ENCODE peak calls at places on chromosomes 3 and 15, in six cellular contexts. L, D, P, T, J and S are unnamed samples.

GRCh38 chr3:134381836-134382442 is 7.7 kb upstream of the AMOTL2 start:
- DNase-seq in T (no peak), P (peak), J (no peak), D (no peak), L (no peak), S (no peak)

GRCh38 chr3:186207515-186207914 is 98.6 kb upstream of the ETV5 start:
- DNase-seq in D (no peak), P (peak), L (no peak), J (no peak), T (no peak), S (no peak)

GRCh38 chr3:148930785-148931184 is 60.6 kb upstream of the GYG1 start:
- DNase-seq in D (peak), J (no peak), P (peak), L (no peak), T (no peak), S (peak)

GRCh38 chr3:122496529-122496928 is 18.2 kb downstream of the KPNA1 start:
- DNase-seq in P (peak), L (no peak), D (no peak), T (no peak), J (no peak), S (no peak)

GRCh38 chr3:183551930-183552329 is 3.6 kb downstream of the KLHL6 start:
- DNase-seq in P (no peak), T (no peak), L (no peak), J (no peak), D (no peak), S (no peak)

GRCh38 chr3:129282727-129283327 is 4.2 kb downstream of the HMCES start:
- DNase-seq in T (no peak), P (peak), L (peak), J (peak), D (no peak), S (peak)

GRCh38 chr3:153173758-153174516 is 11.9 kb downstream of the RAP2B start:
- DNase-seq in D (no peak), T (no peak), J (no peak), L (no peak), P (peak), S (no peak)

GRCh38 chr15:69973102-69973714 is 124.5 kb downstream of the TLE3 start:
- DNase-seq in T (no peak), L (no peak), J (peak), P (peak), D (peak), S (peak)

GRCh38 chr3:33377931-33378330 is 62.3 kb downstream of the UBP1 start:
- DNase-seq in P (peak), D (peak), T (no peak), J (peak), L (no peak), S (peak)

GRCh38 chr3:27216955-27217552 is 152.1 kb downstream of the NEK10 start:
- DNase-seq in P (peak), J (peak), T (no peak), D (peak), L (no peak), S (peak)

GRCh38 chr3:31232049-31233040 is 300.4 kb upstream of the STT3B start:
- DNase-seq in T (no peak), J (peak), P (peak), D (no peak), L (no peak), S (peak)

GRCh38 chr3:14451844-14452533 is 49.6 kb downstream of the SLC6A6 start:
- DNase-seq in L (no peak), P (peak), D (peak), J (peak), T (no peak), S (peak)

GRCh38 chr3:130582457-130583155 is 65.6 kb downstream of the COL6A6 start:
- DNase-seq in P (no peak), L (peak), T (no peak), D (no peak), J (no peak), S (no peak)

GRCh38 chr15:79527821-79528220 is 95.7 kb downstream of the MINAR1 start:
- DNase-seq in T (no peak), L (no peak), P (no peak), D (no peak), J (no peak), S (no peak)

GRCh38 chr3:78894787-78895186 is 873.0 kb downstream of the ROBO1 start:
- DNase-seq in P (no peak), J (no peak), L (no peak), D (no peak), T (no peak), S (no peak)

GRCh38 chr3:186239321-186239720 is 122.7 kb downstream of the DGKG start:
- DNase-seq in L (no peak), P (peak), T (no peak), D (no peak), J (peak), S (peak)

GRCh38 chr3:177452487-177452886 is 255.2 kb upstream of the TBL1XR1 start:
- DNase-seq in J (peak), L (no peak), D (peak), P (peak), T (no peak), S (peak)

GRCh38 chr3:195260286-195260905 is 10.6 kb downstream of the XXYLT1 start:
- DNase-seq in J (peak), L (peak), D (peak), P (no peak), T (no peak), S (no peak)

GRCh38 chr15:39691229-39691628 is 91.4 kb downstream of the FSIP1 start:
- DNase-seq in J (no peak), T (no peak), L (no peak), P (no peak), D (no peak), S (peak)

GRCh38 chr3:50890688-50891344 is 216.1 kb downstream of the DOCK3 start:
- DNase-seq in D (no peak), P (no peak), T (no peak), J (no peak), L (no peak), S (no peak)

GRCh38 chr3:58835075-58835474 is 168.5 kb upstream of the FAM3D start:
- DNase-seq in P (peak), D (peak), L (no peak), T (no peak), J (peak), S (no peak)

GRCh38 chr3:185401319-185401955 is 38.5 kb downstream of the MAP3K13 start:
- DNase-seq in J (peak), D (peak), T (no peak), P (no peak), L (no peak), S (peak)

GRCh38 chr3:10957976-10958749 is 34.4 kb upstream of the SLC6A1 start:
- DNase-seq in P (no peak), J (no peak), L (no peak), T (no peak), D (no peak), S (no peak)

GRCh38 chr3:121508384-121508783 is 37.4 kb downstream of the POLQ start:
- DNase-seq in J (no peak), P (no peak), T (no peak), L (no peak), D (no peak), S (no peak)

GRCh38 chr3:49279376-49279775 is 2.3 kb upstream of the C3orf62 start:
- DNase-seq in J (peak), T (no peak), L (no peak), D (no peak), P (peak), S (no peak)

GRCh38 chr3:73783811-73784210 is 159.1 kb upstream of the PDZRN3 start:
- DNase-seq in P (no peak), L (no peak), D (no peak), T (no peak), J (no peak), S (no peak)

GRCh38 chr3:83216919-83217594 is 1455.6 kb upstream of the GBE1 start:
- DNase-seq in J (no peak), T (no peak), L (no peak), P (no peak), D (no peak), S (no peak)

GRCh38 chr3:10408680-10409079 is 87.8 kb upstream of the SEC13 start:
- DNase-seq in P (peak), T (no peak), D (peak), L (no peak), J (no peak), S (no peak)

GRCh38 chr15:53115563-53115962 is 325.4 kb upstream of the ONECUT1 start:
- DNase-seq in D (no peak), J (no peak), P (no peak), T (no peak), L (no peak), S (no peak)

GRCh38 chr3:127820871-127821853 is 1.2 kb downstream of the MGLL start:
- DNase-seq in J (peak), L (peak), P (no peak), T (no peak), D (peak), S (peak)